ENCODE peak calls at places on chromosomes 11 and 22, in five cellular contexts. I is GM23338, H is mesothelial cell of epicardium, N is transverse colon, Q is prostate gland. M is an unnamed sample.

GRCh38 chr11:27295928-27296327 is 67.1 kb downstream of the CCDC34 start:
- DNase-seq in I (no peak), H (no peak), N (no peak), Q (no peak), M (no peak)

GRCh38 chr11:122524532-122524882 is 131.0 kb upstream of the UBASH3B start:
- DNase-seq in I (peak), H (no peak), N (no peak), Q (no peak), M (no peak)

GRCh38 chr11:119729581-119730346 is 764 bp upstream of the NECTIN1 start:
- DNase-seq in I (peak), H (no peak), N (peak), Q (peak), M (no peak)

GRCh38 chr11:28338371-28338770 is 230.2 kb downstream of the METTL15 start:
- DNase-seq in I (no peak), H (no peak), N (no peak), Q (no peak), M (no peak)

GRCh38 chr11:117796456-117797428 is at the start of gene DSCAML1:
- DNase-seq in I (peak), H (peak), N (no peak), Q (no peak), M (no peak)

GRCh38 chr22:27535452-27535851 is 266.1 kb downstream of the MN1 start:
- DNase-seq in I (no peak), H (no peak), N (no peak), Q (no peak), M (no peak)

GRCh38 chr22:44684506-44685383 is 17.3 kb upstream of the PRR5 start:
- DNase-seq in I (peak), H (peak), N (peak), Q (peak), M (peak)

GRCh38 chr11:133957926-133958325 is 1.2 kb upstream of the IGSF9B start:
- DNase-seq in I (peak), H (no peak), N (no peak), Q (no peak), M (no peak)

GRCh38 chr11:12303431-12304149 is 73.8 kb upstream of the PARVA start:
- DNase-seq in I (no peak), H (no peak), N (no peak), Q (no peak), M (no peak)

GRCh38 chr11:62064221-62064620 is 59.6 kb upstream of the INCENP start:
- DNase-seq in I (no peak), H (no peak), N (no peak), Q (no peak), M (no peak)

GRCh38 chr11:72353861-72354260 is 80.5 kb downstream of the CLPB start:
- DNase-seq in I (peak), H (no peak), N (no peak), Q (no peak), M (no peak)
- TF ChIP-seq CTCF in I (peak), H (no peak), N (no peak), Q (no peak), M (no peak)

GRCh38 chr11:114799524-114799923 is 121.2 kb downstream of the NXPE2 start:
- DNase-seq in I (peak), H (no peak), N (no peak), Q (no peak), M (no peak)
- TF ChIP-seq CTCF in I (peak), H (no peak), N (no peak), Q (no peak), M (no peak)

GRCh38 chr22:17744430-17744829 is 29.8 kb downstream of the BID start:
- DNase-seq in I (no peak), H (no peak), N (no peak), Q (no peak), M (no peak)

GRCh38 chr22:17739196-17739975 is 34.9 kb downstream of the BID start:
- DNase-seq in I (no peak), H (no peak), N (no peak), Q (no peak), M (no peak)

GRCh38 chr22:17743661-17744411 is 30.4 kb downstream of the BID start:
- DNase-seq in I (peak), H (no peak), N (no peak), Q (no peak), M (no peak)

GRCh38 chr22:17741866-17742527 is 32.3 kb downstream of the BID start:
- DNase-seq in I (no peak), H (no peak), N (no peak), Q (no peak), M (no peak)

DNA sequence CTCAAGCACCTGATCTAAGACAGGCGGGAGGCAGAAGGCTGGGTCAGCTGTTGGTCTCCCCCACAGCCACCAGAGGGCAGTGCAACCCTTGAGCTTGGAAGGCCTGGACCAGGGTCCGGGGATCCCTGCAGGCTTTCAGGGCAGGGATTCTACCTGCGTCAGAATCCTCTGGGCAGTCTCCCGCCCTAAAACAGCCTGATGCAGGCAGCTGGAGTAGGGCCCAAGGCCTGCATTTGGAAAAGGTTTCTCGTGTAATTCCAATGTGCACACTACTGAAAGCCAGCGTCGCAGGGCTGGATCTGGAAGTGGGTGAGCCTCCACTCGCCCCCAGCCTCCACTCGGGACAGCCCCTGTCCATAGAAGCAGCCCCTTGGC is 31.8 kb downstream of the BID start:
- DNase-seq in I (peak), H (peak), N (peak), Q (peak), M (peak)
- TF ChIP-seq CTCF in I (peak), H (peak), N (peak), Q (peak), M (peak)

GRCh38 chr22:19943665-19944026 is 2.0 kb upstream of the TXNRD2 start:
- DNase-seq in I (peak), H (no peak), N (no peak), Q (no peak), M (no peak)
- TF ChIP-seq CTCF in I (no peak), H (no peak), N (no peak), Q (no peak), M (no peak)

DNA sequence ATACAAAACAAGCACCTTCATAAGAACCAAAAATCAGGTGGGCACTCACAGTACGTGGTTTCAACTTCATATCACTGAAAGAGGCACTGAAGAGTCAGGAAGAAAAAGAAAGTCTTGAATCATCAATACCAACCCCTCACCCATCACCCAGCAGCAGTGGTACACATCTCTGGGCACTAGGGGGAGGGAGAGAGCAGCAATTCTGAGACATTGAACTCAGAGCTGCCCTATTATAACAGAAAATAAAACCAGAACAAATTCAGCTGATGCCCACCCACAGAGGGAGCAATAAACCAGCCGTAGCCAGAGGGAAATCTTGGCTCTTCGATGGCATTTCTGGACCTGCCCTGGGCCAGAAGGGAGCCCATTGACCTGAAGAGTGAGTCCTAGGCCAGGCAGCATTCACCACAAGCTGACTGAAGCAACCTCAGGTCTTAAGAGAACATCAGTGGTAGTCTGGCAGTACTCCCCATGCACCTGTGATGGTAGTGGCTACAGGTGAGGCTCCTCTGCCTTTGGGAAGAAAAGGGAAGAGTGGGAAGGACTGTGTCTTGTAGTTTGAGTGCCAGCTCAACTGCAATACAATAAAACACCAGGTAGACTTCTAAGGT is 42.2 kb upstream of the FAM181B start:
- DNase-seq in I (peak), H (no peak), N (peak), Q (no peak), M (no peak)
- TF ChIP-seq CTCF in I (peak), H (no peak), N (peak), Q (no peak), M (peak)

GRCh38 chr11:8913961-8914660 is 3.1 kb downstream of the AKIP1 start:
- DNase-seq in I (peak), H (peak), N (peak), Q (no peak), M (no peak)

GRCh38 chr11:8917157-8917820 is 6.3 kb downstream of the AKIP1 start:
- DNase-seq in I (peak), H (peak), N (no peak), Q (peak), M (no peak)

GRCh38 chr11:8910662-8911039 is 338 bp upstream of the AKIP1 start:
- DNase-seq in I (no peak), H (no peak), N (no peak), Q (no peak), M (no peak)

GRCh38 chr11:8911040-8911823 is at the start of gene AKIP1:
- DNase-seq in I (peak), H (peak), N (peak), Q (peak), M (peak)

GRCh38 chr11:8914661-8915018 is 3.7 kb downstream of the AKIP1 start:
- DNase-seq in I (no peak), H (no peak), N (no peak), Q (no peak), M (no peak)
- TF ChIP-seq CTCF in I (no peak), H (no peak), N (no peak), Q (no peak), M (peak)

GRCh38 chr11:107741044-107741823 is 29.4 kb upstream of the SLN start:
- DNase-seq in I (peak), H (no peak), N (peak), Q (peak), M (no peak)
- TF ChIP-seq CTCF in I (peak), H (peak), N (peak), Q (no peak), M (no peak)